ENCODE peak calls at places on chromosomes 13 and 19, in eight cellular contexts. F is IMR-90, N is left lung, C is mammary epithelial cell, K is upper lobe of right lung, R is heart right ventricle, L is HCT116, Z is SK-N-SH. W is an unnamed sample. For H3K9me3, the result is how much of the 10 kb centered on the place peaks cover.

GRCh38 chr13:93460005-93460404 is 233.4 kb downstream of the GPC6 start:
- DNase-seq in F (no peak), N (no peak), C (no peak), K (no peak), R (no peak), L (no peak), Z (peak), W (no peak)

GRCh38 chr19:7850429-7850819 is 20.4 kb downstream of the EVI5L start:
- DNase-seq in F (peak), N (no peak), C (no peak), K (no peak), R (no peak), L (no peak), Z (peak), W (no peak)

GRCh38 chr19:50777830-50778303 is 7.6 kb downstream of the GPR32 start:
- DNase-seq in F (peak), N (no peak), C (peak), K (no peak), R (no peak), L (no peak), Z (peak), W (no peak)

GRCh38 chr13:21218351-21219043 is 42.0 kb downstream of the MRPL57 start:
- DNase-seq in F (no peak), N (no peak), C (no peak), K (no peak), R (no peak), L (no peak), Z (no peak), W (no peak)

GRCh38 chr13:98315466-98315865 is 138.4 kb upstream of the RNF113B start:
- DNase-seq in F (peak), N (no peak), C (no peak), K (no peak), R (no peak), L (no peak), Z (no peak), W (no peak)

GRCh38 chr13:23963947-23964346 is 66.6 kb upstream of the C1QTNF9B start:
- DNase-seq in F (peak), N (no peak), C (no peak), K (no peak), R (no peak), L (no peak), Z (no peak), W (no peak)

GRCh38 chr19:12880551-12881171 is 588 bp downstream of the DNASE2 start:
- DNase-seq in F (peak), N (no peak), C (no peak), K (peak), R (no peak), L (no peak), Z (no peak), W (peak)

GRCh38 chr13:42970824-42971669 is 21.0 kb downstream of the EPSTI1 start:
- DNase-seq in F (peak), N (no peak), C (peak), K (no peak), R (no peak), L (peak), Z (peak), W (no peak)

GRCh38 chr13:20043207-20043925 is 84.8 kb downstream of the ZMYM2 start:
- DNase-seq in F (no peak), N (peak), C (no peak), K (peak), R (no peak), L (no peak), Z (no peak), W (no peak)

GRCh38 chr19:16374436-16374835 is 49.8 kb downstream of the KLF2 start:
- DNase-seq in F (no peak), N (no peak), C (no peak), K (no peak), R (no peak), L (no peak), Z (no peak), W (no peak)

GRCh38 chr19:1087813-1088418 is 7.3 kb downstream of the POLR2E start:
- DNase-seq in F (no peak), N (peak), C (no peak), K (no peak), R (no peak), L (no peak), Z (no peak), W (peak)

GRCh38 chr13:101398920-101399319 is 17.4 kb downstream of the NALCN start:
- DNase-seq in F (peak), N (no peak), C (peak), K (no peak), R (no peak), L (no peak), Z (no peak), W (no peak)

GRCh38 chr19:28603453-28603852 is 609.5 kb downstream of the UQCRFS1 start:
- DNase-seq in F (no peak), N (no peak), C (no peak), K (no peak), R (no peak), L (no peak), Z (no peak), W (no peak)

GRCh38 chr13:110371550-110372465 is 64.7 kb downstream of the COL4A2 start:
- DNase-seq in F (peak), N (no peak), C (peak), K (peak), R (no peak), L (no peak), Z (peak), W (no peak)
- H3K27ac ChIP-seq in F (no peak), N (peak), C (peak), K (no peak), R (peak), L (no peak), Z (peak), W (peak)

DNA sequence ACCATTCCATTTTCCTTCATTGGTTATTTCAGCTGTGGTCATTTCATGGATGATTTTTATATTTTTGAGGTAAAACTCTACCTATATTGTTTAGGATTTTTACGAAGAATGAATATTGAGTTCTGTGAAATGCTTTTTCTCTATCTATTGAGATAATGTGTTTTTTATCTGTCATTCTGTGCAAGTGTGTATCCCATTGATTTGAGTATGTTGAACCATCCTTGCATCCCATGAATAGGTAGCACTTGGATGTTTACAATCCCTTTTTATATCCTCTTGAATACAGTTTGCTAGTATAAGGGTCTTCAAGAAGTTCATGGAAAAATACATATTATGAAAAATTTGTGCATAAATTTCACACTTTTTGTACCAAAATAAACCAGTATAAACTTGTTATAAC is 9.8 kb upstream of the ZNF525 start:
- DNase-seq in F (no peak), N (no peak), C (no peak), K (no peak), R (no peak), L (no peak), Z (no peak), W (no peak)
- H3K9me3 ChIP-seq in F (half or more), N (under half), C (half or more), K (half or more), R (half or more), L (under half), Z (under half), W (half or more)

GRCh38 chr13:109816112-109816978 is 30.0 kb upstream of the IRS2 start:
- DNase-seq in F (no peak), N (no peak), C (peak), K (no peak), R (no peak), L (no peak), Z (no peak), W (no peak)
- H3K27ac ChIP-seq in F (no peak), N (no peak), C (no peak), K (no peak), R (no peak), L (no peak), Z (no peak), W (no peak)

DNA sequence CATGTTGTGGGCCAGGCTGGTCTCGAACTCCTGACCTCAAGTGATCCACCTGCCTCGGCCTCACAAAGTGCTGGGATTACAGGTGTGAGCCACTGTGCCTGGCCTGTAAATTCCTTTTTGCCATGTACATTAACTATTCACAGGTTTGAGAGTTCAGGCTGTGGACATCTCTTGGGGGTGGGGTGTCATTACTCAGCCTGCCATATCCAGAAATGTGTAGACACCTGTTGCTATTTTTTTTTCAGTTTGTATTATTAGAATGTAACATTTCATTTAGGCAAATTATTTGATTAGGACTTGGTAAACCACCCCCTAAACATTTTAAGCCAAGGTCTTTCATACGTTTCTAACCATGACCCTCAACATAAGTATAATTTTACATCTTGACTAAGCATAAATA is 20.5 kb downstream of the ZNF227 start:
- DNase-seq in F (no peak), N (no peak), C (no peak), K (no peak), R (no peak), L (no peak), Z (no peak), W (no peak)
- H3K9me3 ChIP-seq in F (under half), N (under half), C (under half), K (half or more), R (half or more), L (under half), Z (under half), W (under half)

DNA sequence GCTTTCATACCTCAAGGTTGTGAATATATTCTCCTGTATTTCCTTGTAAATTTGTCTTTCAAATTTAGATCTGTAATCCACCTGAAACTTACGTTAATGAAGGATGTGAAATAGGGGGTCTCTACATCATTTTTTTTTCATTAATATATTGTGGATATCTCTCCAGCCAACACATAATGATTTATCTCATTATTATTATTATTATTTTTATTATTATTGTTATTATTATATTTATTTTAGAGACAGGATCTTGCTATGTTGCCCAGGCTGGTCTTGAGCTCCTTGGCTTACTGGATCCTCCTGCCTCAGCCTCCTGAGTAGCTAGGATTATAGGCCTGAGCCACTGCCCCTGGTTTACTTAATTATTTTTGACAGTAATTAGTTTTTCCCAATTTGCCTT is 4.3 kb upstream of the LIPE start:
- DNase-seq in F (no peak), N (no peak), C (no peak), K (no peak), R (no peak), L (no peak), Z (no peak), W (no peak)
- H3K27ac ChIP-seq in F (no peak), N (no peak), C (no peak), K (no peak), R (no peak), L (no peak), Z (no peak), W (no peak)

DNA sequence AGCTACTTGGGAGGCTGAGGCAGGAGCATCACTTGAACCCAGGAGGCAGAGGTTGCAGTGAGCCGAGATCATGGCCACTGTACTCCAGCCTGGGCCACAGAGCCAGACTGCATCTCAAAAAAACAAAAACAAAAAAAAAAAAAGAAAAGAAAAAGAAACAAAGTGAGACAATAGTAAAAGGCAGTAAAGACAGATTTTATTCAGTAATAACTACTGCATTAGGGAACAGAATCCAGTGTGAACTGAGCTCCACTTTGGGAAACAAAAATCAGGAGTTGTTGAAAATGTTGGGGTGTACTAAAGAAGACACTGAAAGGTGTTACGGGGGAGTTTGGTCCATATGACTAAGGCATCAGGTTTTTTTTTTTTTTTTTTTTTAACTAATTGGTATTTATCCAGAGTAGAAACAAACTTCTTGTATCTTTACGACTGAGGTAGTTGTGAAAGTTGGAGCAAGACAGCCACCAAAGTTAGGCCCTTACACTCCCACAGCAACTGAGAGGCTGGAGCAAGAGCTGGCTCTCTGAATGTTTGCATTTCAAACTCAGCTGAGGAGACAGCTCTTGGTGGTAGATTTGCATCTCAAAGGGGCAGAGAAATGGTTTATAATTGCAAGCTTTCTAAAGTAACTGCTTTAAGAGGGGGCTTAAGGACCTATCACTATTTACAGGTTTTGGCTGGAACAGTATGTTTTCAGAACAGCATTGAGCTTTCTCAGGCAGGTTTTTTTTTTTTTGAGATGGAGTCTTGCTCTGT is 24.2 kb downstream of the ZNF607 start:
- DNase-seq in F (no peak), N (no peak), C (no peak), K (no peak), R (no peak), L (no peak), Z (no peak), W (no peak)
- H3K9me3 ChIP-seq in F (under half), N (under half), C (under half), K (under half), R (under half), L (under half), Z (under half), W (under half)

GRCh38 chr19:17581211-17581874 is 25.9 kb downstream of the COLGALT1 start:
- DNase-seq in F (no peak), N (no peak), C (no peak), K (no peak), R (no peak), L (no peak), Z (no peak), W (no peak)

GRCh38 chr19:17582613-17583012 is 27.2 kb downstream of the COLGALT1 start:
- DNase-seq in F (no peak), N (no peak), C (no peak), K (no peak), R (no peak), L (no peak), Z (no peak), W (no peak)

GRCh38 chr19:17577698-17578097 is 22.2 kb downstream of the COLGALT1 start:
- DNase-seq in F (no peak), N (no peak), C (no peak), K (no peak), R (no peak), L (no peak), Z (no peak), W (no peak)

GRCh38 chr19:17579523-17580244 is 24.2 kb downstream of the COLGALT1 start:
- DNase-seq in F (peak), N (peak), C (peak), K (peak), R (peak), L (peak), Z (peak), W (no peak)

DNA sequence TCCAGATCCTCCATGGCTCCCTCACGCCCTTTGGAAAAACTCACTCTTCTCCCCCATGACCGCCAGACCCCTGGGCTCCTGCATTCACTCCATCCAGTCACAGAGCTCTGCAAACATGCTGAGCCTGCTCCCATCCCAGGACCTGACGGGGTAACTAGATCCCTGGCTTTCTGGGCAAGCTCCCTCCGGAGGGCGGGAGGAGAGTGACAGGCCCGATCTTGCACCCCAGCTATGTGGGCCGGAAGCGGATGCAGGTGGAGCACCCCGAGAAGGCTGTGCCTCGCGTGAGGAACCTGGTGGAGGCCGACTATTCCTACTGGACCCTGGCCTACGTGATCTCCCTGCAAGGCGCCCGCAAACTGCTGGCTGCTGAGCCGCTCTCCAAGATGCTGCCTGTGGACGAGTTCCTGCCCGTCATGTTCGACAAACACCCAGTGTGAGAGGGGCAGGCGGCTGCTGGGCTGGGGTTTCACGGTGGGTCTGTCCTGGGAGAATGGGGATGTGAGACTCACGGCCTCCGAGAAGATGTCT is 25.1 kb downstream of the COLGALT1 start:
- DNase-seq in F (no peak), N (no peak), C (no peak), K (no peak), R (no peak), L (no peak), Z (no peak), W (no peak)
- H3K27ac ChIP-seq in F (no peak), N (no peak), C (no peak), K (no peak), R (no peak), L (peak), Z (no peak), W (no peak)

DNA sequence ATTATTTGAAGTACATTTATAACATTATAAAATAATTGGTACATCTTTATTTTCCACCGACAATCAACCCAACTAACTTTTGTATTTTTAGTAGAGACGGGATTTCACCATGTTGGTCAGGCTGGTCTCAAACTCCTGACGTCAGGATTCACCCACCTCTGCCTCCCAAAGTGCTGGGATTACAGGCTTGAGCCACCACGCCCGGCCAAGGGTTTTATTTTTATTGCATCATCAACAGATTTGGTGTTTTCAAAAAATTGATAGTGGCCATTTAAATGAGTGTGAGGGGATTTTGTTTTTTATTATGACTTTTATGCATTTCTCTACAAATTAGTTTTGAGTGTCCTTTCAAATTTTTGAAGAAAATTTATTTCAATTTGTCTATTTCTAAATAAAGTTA is 10.6 kb downstream of the ZNF726 start:
- DNase-seq in F (no peak), N (no peak), C (no peak), K (no peak), R (no peak), L (no peak), Z (no peak), W (no peak)
- H3K9me3 ChIP-seq in F (under half), N (under half), C (under half), K (under half), R (under half), L (under half), Z (under half), W (under half)

GRCh38 chr13:109764474-109765292 is 21.7 kb downstream of the IRS2 start:
- DNase-seq in F (peak), N (no peak), C (peak), K (no peak), R (no peak), L (no peak), Z (peak), W (no peak)

GRCh38 chr13:109762791-109763190 is 23.6 kb downstream of the IRS2 start:
- DNase-seq in F (no peak), N (no peak), C (no peak), K (no peak), R (no peak), L (no peak), Z (no peak), W (no peak)

GRCh38 chr13:109761695-109762094 is 24.7 kb downstream of the IRS2 start:
- DNase-seq in F (no peak), N (no peak), C (peak), K (no peak), R (no peak), L (no peak), Z (no peak), W (no peak)

GRCh38 chr13:109767023-109767422 is 19.4 kb downstream of the IRS2 start:
- DNase-seq in F (no peak), N (no peak), C (no peak), K (no peak), R (no peak), L (no peak), Z (no peak), W (no peak)

DNA sequence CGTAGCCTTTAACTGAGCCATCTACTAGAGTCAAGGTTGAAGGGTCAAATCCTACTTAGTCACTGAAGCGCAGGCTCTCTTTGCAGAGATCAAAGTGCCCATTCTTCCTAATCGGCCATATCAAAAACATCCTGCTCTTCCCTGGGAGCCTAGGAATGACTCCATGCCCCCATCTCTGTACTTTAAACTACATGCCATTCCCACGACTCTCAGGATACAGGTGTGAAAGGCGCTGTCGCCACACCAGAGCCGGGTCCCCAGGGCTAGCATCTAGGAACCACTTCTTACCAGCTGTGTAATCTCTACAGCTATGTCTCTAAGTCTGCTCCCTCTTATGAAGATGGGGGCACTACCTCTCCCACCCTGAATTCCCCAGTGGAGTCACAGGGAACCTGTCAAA is 22.3 kb downstream of the IRS2 start:
- DNase-seq in F (no peak), N (no peak), C (no peak), K (no peak), R (no peak), L (no peak), Z (no peak), W (no peak)
- H3K27ac ChIP-seq in F (no peak), N (no peak), C (no peak), K (no peak), R (no peak), L (no peak), Z (peak), W (no peak)